ENCODE peak calls at places on chromosomes 11 and 22, in four cellular contexts. G is tibial nerve, B is keratinocyte, S is NCI-H774. C is an unnamed sample.

GRCh38 chr22:39388261-39389011 is 11.1 kb upstream of the TAB1 start:
- DNase-seq in B (no peak), S (peak), G (peak), C (no peak)

GRCh38 chr11:33178443-33179154 is 17.3 kb upstream of the CSTF3 start:
- DNase-seq in S (no peak), B (no peak), G (no peak), C (no peak)

GRCh38 chr11:26792956-26793355 is 71.1 kb upstream of the SLC5A12 start:
- DNase-seq in B (no peak), S (no peak), G (no peak), C (no peak)

GRCh38 chr11:134576721-134577171 is 164.7 kb upstream of the B3GAT1 start:
- DNase-seq in S (no peak), B (no peak), G (no peak), C (no peak)

GRCh38 chr22:22857607-22858558 is 29.7 kb upstream of the IGLL5 start:
- DNase-seq in S (no peak), G (no peak), B (no peak), C (no peak)

GRCh38 chr11:74678041-74678440 is 53.2 kb downstream of the CHRDL2 start:
- DNase-seq in B (no peak), G (no peak), S (no peak), C (no peak)

GRCh38 chr22:35357883-35358621 is 22.8 kb upstream of the HMOX1 start:
- DNase-seq in B (peak), S (no peak), G (no peak), C (no peak)

GRCh38 chr22:49925525-49926128 is 7.2 kb downstream of the CRELD2 start:
- DNase-seq in B (no peak), G (no peak), S (no peak), C (no peak)

GRCh38 chr11:119206512-119207299 is 567 bp downstream of the CBL start:
- DNase-seq in S (no peak), G (peak), B (no peak), C (no peak)

GRCh38 chr22:22235564-22235963 is 9.0 kb upstream of the VPREB1 start:
- DNase-seq in G (peak), B (no peak), S (no peak), C (peak)

GRCh38 chr11:129864811-129865210 is 30.6 kb downstream of the NFRKB start:
- DNase-seq in B (no peak), S (no peak), G (no peak), C (no peak)

GRCh38 chr22:17570851-17571631 is 7.7 kb downstream of the SLC25A18 start:
- DNase-seq in S (no peak), G (peak), B (no peak), C (no peak)

GRCh38 chr22:50216684-50217520 is 16.1 kb downstream of the SELENOO start:
- DNase-seq in B (no peak), S (no peak), G (no peak), C (no peak)

GRCh38 chr11:124670732-124671131 is 2.8 kb downstream of the SIAE start:
- DNase-seq in G (no peak), B (no peak), S (no peak), C (no peak)

GRCh38 chr11:83272627-83273026 is 13.5 kb downstream of the CCDC90B start:
- DNase-seq in S (no peak), G (no peak), B (no peak), C (no peak)

GRCh38 chr22:41834005-41834975 is 1.4 kb downstream of the SREBF2 start:
- DNase-seq in G (no peak), S (no peak), B (no peak), C (no peak)

GRCh38 chr11:46930089-46930488 is 6.5 kb upstream of the CSTPP1 start:
- DNase-seq in G (no peak), B (no peak), S (peak), C (no peak)

GRCh38 chr22:43850529-43850928 is 11.8 kb downstream of the SULT4A1 start:
- DNase-seq in S (no peak), B (no peak), G (no peak), C (no peak)

GRCh38 chr22:19678949-19679348 is 35.4 kb upstream of the SEPTIN5 start:
- DNase-seq in G (no peak), S (no peak), B (no peak), C (no peak)

GRCh38 chr11:34680918-34681554 is 60.1 kb downstream of the EHF start:
- DNase-seq in S (peak), G (no peak), B (no peak), C (no peak)

GRCh38 chr11:71580057-71581003 is 2.3 kb downstream of the KRTAP5-11 start:
- DNase-seq in S (peak), G (peak), B (peak), C (peak)

GRCh38 chr22:44402196-44403111 is 89.7 kb upstream of the SHISAL1 start:
- DNase-seq in G (no peak), S (no peak), B (no peak), C (no peak)

GRCh38 chr11:127651175-127651887 is 650.8 kb upstream of the KIRREL3 start:
- DNase-seq in S (no peak), G (no peak), B (no peak), C (no peak)

GRCh38 chr11:31995525-31996123 is 95.2 kb upstream of the RCN1 start:
- DNase-seq in B (no peak), S (no peak), G (no peak), C (no peak)

GRCh38 chr11:15605094-15605493 is 490.4 kb downstream of the INSC start:
- DNase-seq in S (no peak), G (no peak), B (no peak), C (no peak)

GRCh38 chr11:1226981-1227550 is 4.2 kb downstream of the MUC5B start:
- DNase-seq in G (no peak), B (no peak), S (no peak), C (no peak)

GRCh38 chr11:76150141-76150540 is 56.2 kb downstream of the WNT11 start:
- DNase-seq in S (no peak), G (no peak), B (no peak), C (no peak)

GRCh38 chr11:121591405-121592033 is 138.8 kb upstream of the SORL1-AS1 start:
- DNase-seq in B (peak), S (peak), G (peak), C (peak)

GRCh38 chr22:19959043-19959586 is 17.5 kb upstream of the TXNRD2 start:
- DNase-seq in S (no peak), B (no peak), G (peak), C (no peak)

GRCh38 chr11:117097567-117098268 is 510 bp downstream of the SIK3 start:
- DNase-seq in G (peak), B (no peak), S (no peak), C (no peak)

GRCh38 chr11:130031945-130032344 is 29.3 kb upstream of the PRDM10 start:
- DNase-seq in G (no peak), S (no peak), B (no peak), C (no peak)

GRCh38 chr22:38835888-38836301 is 7.9 kb downstream of the NPTXR start:
- DNase-seq in S (no peak), B (no peak), G (no peak), C (no peak)

GRCh38 chr11:134532176-134532920 is 120.3 kb upstream of the B3GAT1 start:
- DNase-seq in S (no peak), B (no peak), G (no peak), C (no peak)

GRCh38 chr11:135027461-135027860 is 615.4 kb upstream of the B3GAT1 start:
- DNase-seq in S (no peak), G (no peak), B (no peak), C (no peak)

GRCh38 chr11:68025047-68025446 is 5.4 kb upstream of the NDUFS8 start:
- DNase-seq in S (no peak), G (no peak), B (no peak), C (no peak)

GRCh38 chr11:12683857-12684256 is 9.6 kb downstream of the TEAD1 start:
- DNase-seq in S (no peak), G (no peak), B (no peak), C (no peak)

GRCh38 chr11:116119158-116119557 is 614.9 kb upstream of the CADM1 start:
- DNase-seq in G (no peak), S (no peak), B (no peak), C (no peak)

GRCh38 chr11:92960886-92961285 is 8.6 kb upstream of the MTNR1B start:
- DNase-seq in S (no peak), B (no peak), G (no peak), C (no peak)

GRCh38 chr22:36577019-36577418 is 48.1 kb upstream of the EIF3D start:
- DNase-seq in G (no peak), S (no peak), B (no peak), C (no peak)

GRCh38 chr11:11422291-11423128 is 69.5 kb upstream of the CSNK2A3 start:
- DNase-seq in S (no peak), B (no peak), G (no peak), C (no peak)

C was measured in NCI-H1694.